ENCODE peak calls at places on chromosomes 7 and 10, in five cellular contexts. W is stomach, E is neural progenitor cell, D is left ventricle myocardium inferior, N is activated B cell treated with CpG ODN at 0.5 μM for 24 hours. V is an unnamed sample.

GRCh38 chr10:11441151-11441535 is 170.3 kb downstream of the USP6NL start:
- DNase-seq in W (no peak), E (no peak), D (no peak), N (no peak), V (no peak)

GRCh38 chr10:91082447-91082846 is 138.0 kb upstream of the PCGF5 start:
- DNase-seq in W (no peak), E (no peak), D (no peak), N (no peak), V (no peak)

GRCh38 chr10:76403876-76404275 is 972.5 kb downstream of the LRMDA start:
- DNase-seq in W (no peak), E (no peak), D (no peak), N (no peak), V (peak; percentile 17)

GRCh38 chr10:97685395-97685958 is 1.6 kb downstream of the AVPI1 start:
- DNase-seq in W (peak; percentile 55), E (peak; percentile 52), D (no peak), N (no peak), V (no peak)

GRCh38 chr7:97001656-97002554 is 3.4 kb upstream of the DLX6 start:
- DNase-seq in W (no peak), E (peak; percentile 69), D (no peak), N (no peak), V (no peak)

GRCh38 chr10:111435871-111436270 is 359.0 kb downstream of the ADRA2A start:
- DNase-seq in W (no peak), E (no peak), D (no peak), N (no peak), V (no peak)

GRCh38 chr10:124074471-124075109 is 18.8 kb downstream of the CHST15 start:
- DNase-seq in W (no peak), E (no peak), D (peak; percentile 30), N (no peak), V (no peak)

GRCh38 chr10:53325073-53325472 is 552.5 kb upstream of the MBL2 start:
- DNase-seq in W (no peak), E (no peak), D (no peak), N (no peak), V (no peak)

GRCh38 chr10:34094961-34095360 is 720.1 kb downstream of the PARD3 start:
- DNase-seq in W (no peak), E (no peak), D (no peak), N (no peak), V (no peak)

GRCh38 chr7:46145412-46145811 is 224.3 kb upstream of the IGFBP3 start:
- DNase-seq in W (no peak), E (peak; percentile 44), D (no peak), N (no peak), V (peak; percentile 28)

GRCh38 chr10:21234761-21235160 is 290.7 kb downstream of the SKIDA1 start:
- DNase-seq in W (no peak), E (no peak), D (no peak), N (no peak), V (no peak)

GRCh38 chr10:49694466-49694865 is 15.0 kb downstream of the C10orf53 start:
- DNase-seq in W (no peak), E (no peak), D (no peak), N (no peak), V (no peak)

GRCh38 chr10:37975407-37975991 is 948 bp downstream of the ZNF25 start:
- DNase-seq in W (no peak), E (no peak), D (no peak), N (no peak), V (no peak)

GRCh38 chr7:139985811-139986210 is 76.9 kb downstream of the PARP12 start:
- DNase-seq in W (no peak), E (no peak), D (no peak), N (no peak), V (no peak)

GRCh38 chr10:12919574-12919973 is 81.9 kb downstream of the CCDC3 start:
- DNase-seq in W (no peak), E (no peak), D (no peak), N (no peak), V (no peak)

GRCh38 chr10:1117651-1118050 is 61.5 kb downstream of the WDR37 start:
- DNase-seq in W (no peak), E (no peak), D (no peak), N (no peak), V (no peak)

GRCh38 chr10:24518981-24519597 is 204.6 kb downstream of the ARHGAP21 start:
- DNase-seq in W (peak; percentile 61), E (peak; percentile 85), D (peak; percentile 28), N (no peak), V (peak; percentile 62)

GRCh38 chr7:138608292-138608691 is 92.9 kb downstream of the SVOPL start:
- DNase-seq in W (no peak), E (no peak), D (no peak), N (no peak), V (no peak)

GRCh38 chr7:44145419-44145968 is 4.4 kb upstream of the MYL7 start:
- DNase-seq in W (no peak), E (peak; percentile 61), D (no peak), N (peak; percentile 37), V (no peak)

GRCh38 chr10:1535337-1535957 is 201.9 kb downstream of the ADARB2 start:
- DNase-seq in W (no peak), E (no peak), D (no peak), N (no peak), V (no peak)

GRCh38 chr7:70419816-70420215 is 712.1 kb upstream of the GALNT17 start:
- DNase-seq in W (no peak), E (peak; percentile 59), D (no peak), N (no peak), V (no peak)

GRCh38 chr10:63561421-63561820 is 40.2 kb downstream of the REEP3 start:
- DNase-seq in W (no peak), E (no peak), D (no peak), N (no peak), V (no peak)

GRCh38 chr7:74412061-74412460 is 41.6 kb upstream of the GTF2IRD1 start:
- DNase-seq in W (no peak), E (no peak), D (no peak), N (no peak), V (no peak)

GRCh38 chr10:99869581-99869980 is 87.1 kb downstream of the ABCC2 start:
- DNase-seq in W (no peak), E (no peak), D (no peak), N (no peak), V (no peak)

GRCh38 chr10:18532881-18533535 is 118.4 kb downstream of the NSUN6 start:
- DNase-seq in W (no peak), E (no peak), D (no peak), N (no peak), V (no peak)

DNA sequence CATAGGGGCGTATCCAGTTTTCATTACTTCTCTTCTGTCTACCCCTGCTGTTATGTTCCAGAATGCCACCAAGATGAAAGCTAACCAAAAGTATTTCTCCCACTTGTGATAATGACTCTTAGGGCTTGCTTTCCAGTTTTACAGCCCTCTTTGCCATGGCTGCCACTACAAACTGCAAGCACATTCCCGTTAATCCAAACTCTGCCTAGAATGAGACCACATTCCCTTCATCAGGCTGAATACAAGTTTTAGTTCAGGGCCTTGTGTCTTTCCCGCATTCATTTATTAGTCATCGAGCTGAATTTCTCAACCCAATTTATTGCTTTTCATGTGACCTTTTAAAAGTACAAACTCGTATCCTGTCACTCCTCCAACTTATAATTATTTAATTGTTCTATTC is 23.5 kb upstream of the CD36 start:
- DNase-seq in W (no peak), E (no peak), D (no peak), N (no peak), V (no peak)
- TF ChIP-seq CTCF in W (no peak), E (peak; percentile 10), D (no peak), N (no peak), V (no peak)

DNA sequence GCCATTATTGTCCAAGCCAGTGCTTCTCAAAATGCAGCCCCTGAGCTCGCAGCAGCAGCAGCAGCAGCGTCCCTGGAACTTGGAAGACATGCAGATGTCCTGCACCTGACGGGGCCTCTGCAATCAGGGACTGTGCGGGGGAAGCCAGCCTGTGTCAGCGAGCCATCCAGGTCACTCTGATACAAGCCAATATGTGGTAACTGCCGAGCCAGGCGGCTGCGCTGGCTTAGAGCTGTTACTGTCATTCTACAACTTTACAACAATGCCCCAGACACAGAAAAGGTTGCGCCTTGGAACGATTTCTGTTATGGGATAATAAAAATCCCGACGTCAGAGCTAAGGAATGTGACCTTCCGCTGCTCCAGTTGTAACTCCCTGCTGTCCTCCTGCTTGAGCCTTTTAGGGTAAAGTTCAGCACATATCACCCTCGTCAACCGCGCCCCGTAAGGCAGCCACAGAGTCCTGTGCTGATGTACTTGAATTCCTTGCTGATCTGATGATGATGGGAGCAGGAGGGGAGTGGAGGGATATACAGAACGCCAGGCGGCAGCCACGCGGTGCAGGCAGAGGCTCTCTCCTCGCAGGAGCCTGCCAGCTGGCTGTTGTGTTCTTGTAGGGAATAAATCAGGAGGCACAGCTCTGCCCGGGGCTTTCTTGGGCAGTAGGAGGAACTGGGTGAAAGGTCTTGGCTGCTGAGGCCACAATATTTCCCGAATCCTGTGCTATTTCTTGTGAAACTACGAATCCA is 20.0 kb upstream of the CRYGN start:
- DNase-seq in W (peak; percentile 73), E (peak; percentile 57), D (peak; percentile 77), N (no peak), V (peak; percentile 91)
- TF ChIP-seq CTCF in W (no peak), E (peak; percentile 3), D (peak; percentile 42), N (no peak), V (no peak)

GRCh38 chr7:141356096-141356495 is 195.1 kb upstream of the AGK start:
- DNase-seq in W (no peak), E (no peak), D (no peak), N (no peak), V (no peak)

GRCh38 chr7:141359740-141360413 is 191.3 kb upstream of the AGK start:
- DNase-seq in W (no peak), E (no peak), D (no peak), N (no peak), V (no peak)

GRCh38 chr7:141361479-141361878 is 189.7 kb upstream of the AGK start:
- DNase-seq in W (no peak), E (no peak), D (no peak), N (no peak), V (no peak)

GRCh38 chr7:141360414-141360760 is 190.8 kb upstream of the AGK start:
- DNase-seq in W (no peak), E (no peak), D (no peak), N (no peak), V (no peak)

GRCh38 chr7:141358376-141358775 is 192.8 kb upstream of the AGK start:
- DNase-seq in W (no peak), E (no peak), D (no peak), N (no peak), V (no peak)
- TF ChIP-seq CTCF in W (no peak), E (no peak), D (no peak), N (no peak), V (no peak)

DNA sequence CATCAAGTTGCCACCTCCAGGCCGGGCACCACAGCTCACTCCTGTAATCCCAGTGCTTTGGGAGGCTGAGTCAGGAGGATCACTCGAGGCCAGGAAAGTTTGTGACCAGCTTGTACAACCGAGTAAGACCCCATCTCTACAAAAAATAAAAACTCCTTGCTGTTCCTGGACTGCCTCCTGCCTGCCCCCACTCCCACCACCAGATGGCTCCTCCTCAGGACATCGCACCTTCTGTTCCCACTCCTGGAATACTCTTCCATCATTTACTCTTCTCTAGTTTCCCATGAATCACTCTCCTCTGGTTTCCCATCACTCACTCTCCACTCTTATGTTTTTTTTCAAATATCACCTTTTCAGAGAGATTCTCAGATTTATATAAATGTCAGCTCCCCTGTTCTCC is 540.7 kb downstream of the CALN1 start:
- DNase-seq in W (no peak), E (peak; percentile 7), D (no peak), N (no peak), V (no peak)
- TF ChIP-seq CTCF in W (peak; percentile 8), E (peak; percentile 56), D (peak; percentile 39), N (no peak), V (no peak)

GRCh38 chr7:133237545-133237944 is 15.3 kb upstream of the EXOC4 start:
- DNase-seq in W (no peak), E (no peak), D (no peak), N (no peak), V (no peak)
- TF ChIP-seq CTCF in W (no peak), E (no peak), D (no peak), N (no peak), V (no peak)

V was measured in gastrocnemius medialis.